ENCODE peak calls at places on chromosomes 2 and 18, in five cellular contexts. One of them, this sample, is unnamed.

GRCh38 chr2:68284896-68285295 is 32.6 kb upstream of the PPP3R1 start:
- DNase-seq in GM12892: no peak
- DNase-seq in stomach: no peak
- DNase-seq in prostate gland: peak
- DNase-seq in breast epithelium: peak
- DNase-seq in this sample: no peak

GRCh38 chr18:33901894-33902512 is 322.7 kb downstream of the NOL4 start:
- DNase-seq in GM12892: no peak
- DNase-seq in stomach: no peak
- DNase-seq in prostate gland: no peak
- DNase-seq in breast epithelium: no peak
- DNase-seq in this sample: no peak

GRCh38 chr2:95323347-95324155 is 26.4 kb downstream of the KCNIP3 start:
- DNase-seq in GM12892: no peak
- DNase-seq in stomach: peak
- DNase-seq in prostate gland: no peak
- DNase-seq in breast epithelium: no peak
- DNase-seq in this sample: peak

GRCh38 chr18:24818069-24818395 is 357.6 kb downstream of the HRH4 start:
- DNase-seq in GM12892: no peak
- DNase-seq in stomach: no peak
- DNase-seq in prostate gland: no peak
- DNase-seq in breast epithelium: no peak
- DNase-seq in this sample: no peak

GRCh38 chr18:48529796-48530195 is 9.0 kb upstream of the CTIF start:
- DNase-seq in GM12892: no peak
- DNase-seq in stomach: no peak
- DNase-seq in prostate gland: no peak
- DNase-seq in breast epithelium: no peak
- DNase-seq in this sample: no peak

GRCh38 chr18:75884728-75885127 is 457.2 kb upstream of the SMIM21 start:
- DNase-seq in GM12892: no peak
- DNase-seq in stomach: no peak
- DNase-seq in prostate gland: no peak
- DNase-seq in breast epithelium: no peak
- DNase-seq in this sample: no peak

GRCh38 chr2:127485051-127485693 is 41.1 kb downstream of the IWS1 start:
- DNase-seq in GM12892: no peak
- DNase-seq in stomach: no peak
- DNase-seq in prostate gland: no peak
- DNase-seq in breast epithelium: no peak
- DNase-seq in this sample: no peak

GRCh38 chr2:185835974-185836373 is 97.4 kb downstream of the FSIP2 start:
- DNase-seq in GM12892: no peak
- DNase-seq in stomach: no peak
- DNase-seq in prostate gland: no peak
- DNase-seq in breast epithelium: no peak
- DNase-seq in this sample: no peak

GRCh38 chr2:167733750-167734149 is 513.6 kb downstream of the STK39 start:
- DNase-seq in GM12892: no peak
- DNase-seq in stomach: no peak
- DNase-seq in prostate gland: no peak
- DNase-seq in breast epithelium: no peak
- DNase-seq in this sample: peak

GRCh38 chr2:120856421-120856862 is 120.8 kb downstream of the GLI2 start:
- DNase-seq in GM12892: no peak
- DNase-seq in stomach: no peak
- DNase-seq in prostate gland: no peak
- DNase-seq in breast epithelium: no peak
- DNase-seq in this sample: no peak

GRCh38 chr2:64399521-64399920 is 54.4 kb upstream of the LGALSL start:
- DNase-seq in GM12892: no peak
- DNase-seq in stomach: no peak
- DNase-seq in prostate gland: no peak
- DNase-seq in breast epithelium: no peak
- DNase-seq in this sample: no peak

GRCh38 chr2:71811157-71811556 is 336.5 kb downstream of the CYP26B1 start:
- DNase-seq in GM12892: no peak
- DNase-seq in stomach: no peak
- DNase-seq in prostate gland: no peak
- DNase-seq in breast epithelium: no peak
- DNase-seq in this sample: no peak

GRCh38 chr2:929011-929735 is 21.5 kb upstream of the SNTG2 start:
- DNase-seq in GM12892: no peak
- DNase-seq in stomach: no peak
- DNase-seq in prostate gland: no peak
- DNase-seq in breast epithelium: no peak
- DNase-seq in this sample: no peak

GRCh38 chr18:79796016-79796415 is 1.7 kb upstream of the KCNG2 start:
- DNase-seq in GM12892: no peak
- DNase-seq in stomach: no peak
- DNase-seq in prostate gland: no peak
- DNase-seq in breast epithelium: no peak
- DNase-seq in this sample: no peak

GRCh38 chr2:238701907-238702206 is 146.0 kb upstream of the TWIST2 start:
- DNase-seq in GM12892: no peak
- DNase-seq in stomach: no peak
- DNase-seq in prostate gland: no peak
- DNase-seq in breast epithelium: no peak
- DNase-seq in this sample: no peak

GRCh38 chr2:81872043-81872442 is 1567.5 kb upstream of the LRRTM1 start:
- DNase-seq in GM12892: no peak
- DNase-seq in stomach: peak
- DNase-seq in prostate gland: no peak
- DNase-seq in breast epithelium: no peak
- DNase-seq in this sample: no peak

GRCh38 chr2:135451966-135452365 is 79.1 kb downstream of the ZRANB3 start:
- DNase-seq in GM12892: no peak
- DNase-seq in stomach: no peak
- DNase-seq in prostate gland: no peak
- DNase-seq in breast epithelium: no peak
- DNase-seq in this sample: no peak

GRCh38 chr18:36128907-36129299 is 237 bp downstream of the SLC39A6 start:
- DNase-seq in GM12892: no peak
- DNase-seq in stomach: no peak
- DNase-seq in prostate gland: no peak
- DNase-seq in breast epithelium: no peak
- DNase-seq in this sample: no peak

GRCh38 chr2:189369566-189369965 is 71.7 kb upstream of the WDR75 start:
- DNase-seq in GM12892: no peak
- DNase-seq in stomach: no peak
- DNase-seq in prostate gland: no peak
- DNase-seq in breast epithelium: no peak
- DNase-seq in this sample: no peak

GRCh38 chr2:47008381-47009280 is 93.0 kb upstream of the MCFD2 start:
- DNase-seq in GM12892: no peak
- DNase-seq in stomach: no peak
- DNase-seq in prostate gland: no peak
- DNase-seq in breast epithelium: no peak
- DNase-seq in this sample: no peak

GRCh38 chr2:43217228-43218220 is 8.9 kb downstream of the ZFP36L2 start:
- DNase-seq in GM12892: no peak
- DNase-seq in stomach: no peak
- DNase-seq in prostate gland: no peak
- DNase-seq in breast epithelium: no peak
- DNase-seq in this sample: peak
- TF ChIP-seq POLR2AphosphoS5 in GM12892: no peak
- TF ChIP-seq POLR2AphosphoS5 in stomach: no peak
- TF ChIP-seq POLR2AphosphoS5 in prostate gland: no peak
- TF ChIP-seq POLR2AphosphoS5 in breast epithelium: no peak
- TF ChIP-seq POLR2AphosphoS5 in this sample: no peak

GRCh38 chr2:197480165-197481036 is 19.2 kb downstream of the HSPD1 start:
- DNase-seq in GM12892: no peak
- DNase-seq in stomach: no peak
- DNase-seq in prostate gland: no peak
- DNase-seq in breast epithelium: no peak
- DNase-seq in this sample: no peak
- TF ChIP-seq POLR2AphosphoS5 in GM12892: peak
- TF ChIP-seq POLR2AphosphoS5 in stomach: no peak
- TF ChIP-seq POLR2AphosphoS5 in prostate gland: no peak
- TF ChIP-seq POLR2AphosphoS5 in breast epithelium: no peak
- TF ChIP-seq POLR2AphosphoS5 in this sample: no peak

GRCh38 chr2:178114462-178114861 is 2.2 kb downstream of the RBM45 start:
- DNase-seq in GM12892: no peak
- DNase-seq in stomach: no peak
- DNase-seq in prostate gland: no peak
- DNase-seq in breast epithelium: no peak
- DNase-seq in this sample: no peak

GRCh38 chr2:178111743-178112142 is 494 bp upstream of the RBM45 start:
- DNase-seq in GM12892: no peak
- DNase-seq in stomach: no peak
- DNase-seq in prostate gland: no peak
- DNase-seq in breast epithelium: no peak
- DNase-seq in this sample: no peak

GRCh38 chr2:178110681-178111080 is 1.6 kb upstream of the RBM45 start:
- DNase-seq in GM12892: no peak
- DNase-seq in stomach: no peak
- DNase-seq in prostate gland: peak
- DNase-seq in breast epithelium: no peak
- DNase-seq in this sample: no peak

GRCh38 chr2:178109813-178110212 is 2.4 kb upstream of the RBM45 start:
- DNase-seq in GM12892: no peak
- DNase-seq in stomach: no peak
- DNase-seq in prostate gland: no peak
- DNase-seq in breast epithelium: no peak
- DNase-seq in this sample: no peak

DNA sequence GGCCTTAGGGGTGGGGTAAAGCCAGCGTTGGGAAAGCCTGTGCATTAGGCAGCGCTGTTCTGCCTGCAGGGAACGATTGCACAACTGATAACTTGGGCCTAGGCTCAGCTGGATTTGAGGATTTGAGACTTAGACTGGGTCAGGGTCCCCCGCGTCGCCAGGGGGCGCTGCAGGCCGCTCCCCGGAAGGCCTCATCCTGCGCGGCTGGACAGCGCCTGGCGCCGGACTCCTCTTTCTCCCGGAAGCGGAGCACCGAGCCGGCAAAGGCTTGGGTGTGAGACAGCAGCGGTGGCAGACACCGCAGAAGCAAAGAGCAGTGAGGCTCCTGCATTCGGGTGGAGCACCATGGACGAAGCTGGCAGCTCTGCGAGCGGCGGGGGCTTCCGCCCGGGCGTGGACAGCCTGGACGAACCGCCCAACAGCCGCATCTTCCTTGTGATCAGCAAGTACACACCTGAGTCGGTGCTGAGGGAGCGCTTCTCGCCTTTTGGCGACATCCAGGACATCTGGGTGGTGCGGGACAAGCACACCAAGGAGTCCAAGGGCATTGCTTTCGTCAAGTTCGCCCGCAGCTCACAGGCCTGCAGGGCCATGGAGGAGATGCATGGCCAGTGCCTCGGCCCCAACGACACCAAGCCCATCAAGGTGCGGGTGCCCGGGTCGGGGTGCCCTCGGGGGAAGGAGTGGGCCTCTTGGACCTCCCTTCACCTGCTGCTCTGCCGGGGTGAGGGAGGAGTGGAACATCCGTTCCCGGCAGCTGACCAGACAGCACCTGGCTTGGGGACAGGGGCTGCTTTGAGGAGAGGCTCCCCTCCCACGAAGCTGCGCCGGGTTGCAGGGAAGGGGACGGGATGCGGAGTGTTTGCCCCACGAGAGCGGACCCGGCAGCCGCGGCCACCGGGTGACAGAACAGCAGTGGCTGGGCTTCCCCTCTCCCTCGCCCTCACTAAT is at the start of gene RBM45:
- DNase-seq in GM12892: peak
- DNase-seq in stomach: peak
- DNase-seq in prostate gland: peak
- DNase-seq in breast epithelium: peak
- DNase-seq in this sample: peak
- TF ChIP-seq POLR2AphosphoS5 in GM12892: peak
- TF ChIP-seq POLR2AphosphoS5 in stomach: peak
- TF ChIP-seq POLR2AphosphoS5 in prostate gland: peak
- TF ChIP-seq POLR2AphosphoS5 in breast epithelium: peak
- TF ChIP-seq POLR2AphosphoS5 in this sample: peak

GRCh38 chr18:30991397-30991796 is 51.1 kb downstream of the DSC3 start:
- DNase-seq in GM12892: no peak
- DNase-seq in stomach: no peak
- DNase-seq in prostate gland: no peak
- DNase-seq in breast epithelium: no peak
- DNase-seq in this sample: no peak

GRCh38 chr18:30992231-30992630 is 50.3 kb downstream of the DSC3 start:
- DNase-seq in GM12892: no peak
- DNase-seq in stomach: no peak
- DNase-seq in prostate gland: no peak
- DNase-seq in breast epithelium: no peak
- DNase-seq in this sample: no peak

GRCh38 chr18:30988440-30988839 is 54.1 kb downstream of the DSC3 start:
- DNase-seq in GM12892: no peak
- DNase-seq in stomach: no peak
- DNase-seq in prostate gland: no peak
- DNase-seq in breast epithelium: no peak
- DNase-seq in this sample: no peak

GRCh38 chr18:30985753-30986152 is 56.8 kb downstream of the DSC3 start:
- DNase-seq in GM12892: no peak
- DNase-seq in stomach: no peak
- DNase-seq in prostate gland: no peak
- DNase-seq in breast epithelium: no peak
- DNase-seq in this sample: no peak

GRCh38 chr18:30987479-30988241 is 54.9 kb downstream of the DSC3 start:
- DNase-seq in GM12892: no peak
- DNase-seq in stomach: peak
- DNase-seq in prostate gland: peak
- DNase-seq in breast epithelium: peak
- DNase-seq in this sample: peak
- TF ChIP-seq POLR2AphosphoS5 in GM12892: no peak
- TF ChIP-seq POLR2AphosphoS5 in stomach: no peak
- TF ChIP-seq POLR2AphosphoS5 in prostate gland: peak
- TF ChIP-seq POLR2AphosphoS5 in breast epithelium: peak
- TF ChIP-seq POLR2AphosphoS5 in this sample: no peak

GRCh38 chr18:26135563-26135962 is 1.9 kb downstream of the PSMA8 start:
- DNase-seq in GM12892: no peak
- DNase-seq in stomach: no peak
- DNase-seq in prostate gland: no peak
- DNase-seq in breast epithelium: no peak
- DNase-seq in this sample: no peak

GRCh38 chr18:26134110-26134509 is 441 bp downstream of the PSMA8 start:
- DNase-seq in GM12892: no peak
- DNase-seq in stomach: no peak
- DNase-seq in prostate gland: no peak
- DNase-seq in breast epithelium: no peak
- DNase-seq in this sample: no peak

DNA sequence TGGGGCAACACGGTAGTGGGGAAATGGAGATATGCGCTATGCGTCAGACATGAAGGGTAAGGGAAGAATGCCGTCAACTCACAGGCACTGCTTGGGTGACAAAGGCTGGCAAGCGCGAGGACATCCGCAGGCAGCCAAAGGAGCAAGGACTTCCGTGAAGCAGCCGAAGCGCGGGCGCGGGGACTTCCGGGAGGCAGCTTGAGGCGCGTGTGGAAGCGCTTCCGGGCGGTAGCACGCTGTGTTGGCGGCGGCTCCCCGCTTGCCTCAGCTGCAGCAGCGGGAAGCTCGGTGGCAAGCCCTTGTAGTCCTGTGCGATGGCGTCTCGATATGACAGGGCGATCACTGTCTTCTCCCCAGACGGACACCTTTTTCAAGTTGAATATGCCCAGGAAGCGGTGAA is at the start of gene PSMA8:
- DNase-seq in GM12892: peak
- DNase-seq in stomach: no peak
- DNase-seq in prostate gland: no peak
- DNase-seq in breast epithelium: no peak
- DNase-seq in this sample: peak
- TF ChIP-seq POLR2AphosphoS5 in GM12892: peak
- TF ChIP-seq POLR2AphosphoS5 in stomach: no peak
- TF ChIP-seq POLR2AphosphoS5 in prostate gland: no peak
- TF ChIP-seq POLR2AphosphoS5 in breast epithelium: no peak
- TF ChIP-seq POLR2AphosphoS5 in this sample: no peak

This sample was measured in transverse colon.